ENCODE peak calls at places on chromosomes 7 and 10, in ten cellular contexts. One of them, this sample, is unnamed.

GRCh38 chr7:159098795-159099194 is 45.9 kb downstream of the VIPR2 start:
- DNase-seq in ovary: peak
- DNase-seq in Peyer's patch: no peak
- DNase-seq in body of pancreas: peak
- DNase-seq in A549: no peak
- DNase-seq in stomach: peak
- DNase-seq in heart left ventricle: no peak
- DNase-seq in HCT116: no peak
- DNase-seq in HepG2: no peak
- DNase-seq in esophagus squamous epithelium: no peak
- DNase-seq in this sample: peak

GRCh38 chr10:67803588-67804394 is 34.2 kb downstream of the DNAJC12 start:
- DNase-seq in ovary: no peak
- DNase-seq in Peyer's patch: no peak
- DNase-seq in body of pancreas: peak
- DNase-seq in A549: peak
- DNase-seq in stomach: no peak
- DNase-seq in heart left ventricle: no peak
- DNase-seq in HCT116: no peak
- DNase-seq in HepG2: peak
- DNase-seq in esophagus squamous epithelium: no peak
- DNase-seq in this sample: no peak

GRCh38 chr10:77286851-77287250 is 350.8 kb downstream of the KCNMA1 start:
- DNase-seq in ovary: no peak
- DNase-seq in Peyer's patch: no peak
- DNase-seq in body of pancreas: no peak
- DNase-seq in A549: no peak
- DNase-seq in stomach: no peak
- DNase-seq in heart left ventricle: no peak
- DNase-seq in HCT116: no peak
- DNase-seq in HepG2: no peak
- DNase-seq in esophagus squamous epithelium: no peak
- DNase-seq in this sample: no peak

GRCh38 chr7:145543245-145543644 is 573.4 kb upstream of the CNTNAP2 start:
- DNase-seq in ovary: no peak
- DNase-seq in Peyer's patch: no peak
- DNase-seq in body of pancreas: no peak
- DNase-seq in A549: no peak
- DNase-seq in stomach: no peak
- DNase-seq in heart left ventricle: no peak
- DNase-seq in HCT116: no peak
- DNase-seq in HepG2: no peak
- DNase-seq in esophagus squamous epithelium: no peak
- DNase-seq in this sample: no peak

GRCh38 chr10:101767966-101768790 is 7.7 kb downstream of the FGF8 start:
- DNase-seq in ovary: no peak
- DNase-seq in Peyer's patch: no peak
- DNase-seq in body of pancreas: no peak
- DNase-seq in A549: no peak
- DNase-seq in stomach: no peak
- DNase-seq in heart left ventricle: no peak
- DNase-seq in HCT116: no peak
- DNase-seq in HepG2: no peak
- DNase-seq in esophagus squamous epithelium: no peak
- DNase-seq in this sample: no peak

GRCh38 chr7:105766421-105767191 is 109.8 kb downstream of the ATXN7L1 start:
- DNase-seq in ovary: no peak
- DNase-seq in Peyer's patch: no peak
- DNase-seq in body of pancreas: no peak
- DNase-seq in A549: no peak
- DNase-seq in stomach: no peak
- DNase-seq in heart left ventricle: no peak
- DNase-seq in HCT116: no peak
- DNase-seq in HepG2: no peak
- DNase-seq in esophagus squamous epithelium: no peak
- DNase-seq in this sample: no peak

GRCh38 chr10:102643346-102644065 is 773 bp upstream of the TRIM8 start:
- DNase-seq in ovary: peak
- DNase-seq in Peyer's patch: peak
- DNase-seq in body of pancreas: peak
- DNase-seq in A549: peak
- DNase-seq in stomach: peak
- DNase-seq in heart left ventricle: peak
- DNase-seq in HCT116: peak
- DNase-seq in HepG2: peak
- DNase-seq in esophagus squamous epithelium: no peak
- DNase-seq in this sample: peak

GRCh38 chr7:25308898-25309521 is 80.7 kb upstream of the NPVF start:
- DNase-seq in ovary: no peak
- DNase-seq in Peyer's patch: no peak
- DNase-seq in body of pancreas: no peak
- DNase-seq in A549: no peak
- DNase-seq in stomach: no peak
- DNase-seq in heart left ventricle: no peak
- DNase-seq in HCT116: no peak
- DNase-seq in HepG2: no peak
- DNase-seq in esophagus squamous epithelium: no peak
- DNase-seq in this sample: no peak

DNA sequence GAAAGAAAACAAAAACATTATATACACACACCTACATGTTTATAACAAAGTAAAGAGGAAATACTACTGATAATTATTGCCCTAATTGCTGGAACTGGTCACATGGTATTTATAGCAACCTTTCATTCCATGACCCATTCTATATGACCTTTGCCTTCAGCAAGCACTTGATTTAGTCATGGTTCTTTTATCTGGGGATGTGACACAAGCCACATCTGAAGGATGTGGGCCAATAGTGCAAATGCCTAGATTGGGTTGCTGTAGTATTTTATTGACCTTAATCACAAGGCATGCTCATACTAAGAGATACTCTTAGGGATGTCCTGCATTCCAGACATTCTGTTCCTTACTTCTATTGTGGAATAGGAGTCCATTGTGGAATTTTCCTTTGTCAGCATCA is 723.5 kb upstream of the POM121L12 start:
- DNase-seq in ovary: no peak
- DNase-seq in Peyer's patch: no peak
- DNase-seq in body of pancreas: no peak
- DNase-seq in A549: no peak
- DNase-seq in stomach: no peak
- DNase-seq in heart left ventricle: no peak
- DNase-seq in HCT116: no peak
- DNase-seq in HepG2: no peak
- DNase-seq in esophagus squamous epithelium: no peak
- DNase-seq in this sample: no peak
- H3K27ac ChIP-seq in ovary: no peak
- H3K27ac ChIP-seq in Peyer's patch: no peak
- H3K27ac ChIP-seq in body of pancreas: no peak
- H3K27ac ChIP-seq in A549: no peak
- H3K27ac ChIP-seq in stomach: no peak
- H3K27ac ChIP-seq in heart left ventricle: no peak
- H3K27ac ChIP-seq in HCT116: no peak
- H3K27ac ChIP-seq in HepG2: no peak
- H3K27ac ChIP-seq in esophagus squamous epithelium: no peak
- H3K27ac ChIP-seq in this sample: no peak

DNA sequence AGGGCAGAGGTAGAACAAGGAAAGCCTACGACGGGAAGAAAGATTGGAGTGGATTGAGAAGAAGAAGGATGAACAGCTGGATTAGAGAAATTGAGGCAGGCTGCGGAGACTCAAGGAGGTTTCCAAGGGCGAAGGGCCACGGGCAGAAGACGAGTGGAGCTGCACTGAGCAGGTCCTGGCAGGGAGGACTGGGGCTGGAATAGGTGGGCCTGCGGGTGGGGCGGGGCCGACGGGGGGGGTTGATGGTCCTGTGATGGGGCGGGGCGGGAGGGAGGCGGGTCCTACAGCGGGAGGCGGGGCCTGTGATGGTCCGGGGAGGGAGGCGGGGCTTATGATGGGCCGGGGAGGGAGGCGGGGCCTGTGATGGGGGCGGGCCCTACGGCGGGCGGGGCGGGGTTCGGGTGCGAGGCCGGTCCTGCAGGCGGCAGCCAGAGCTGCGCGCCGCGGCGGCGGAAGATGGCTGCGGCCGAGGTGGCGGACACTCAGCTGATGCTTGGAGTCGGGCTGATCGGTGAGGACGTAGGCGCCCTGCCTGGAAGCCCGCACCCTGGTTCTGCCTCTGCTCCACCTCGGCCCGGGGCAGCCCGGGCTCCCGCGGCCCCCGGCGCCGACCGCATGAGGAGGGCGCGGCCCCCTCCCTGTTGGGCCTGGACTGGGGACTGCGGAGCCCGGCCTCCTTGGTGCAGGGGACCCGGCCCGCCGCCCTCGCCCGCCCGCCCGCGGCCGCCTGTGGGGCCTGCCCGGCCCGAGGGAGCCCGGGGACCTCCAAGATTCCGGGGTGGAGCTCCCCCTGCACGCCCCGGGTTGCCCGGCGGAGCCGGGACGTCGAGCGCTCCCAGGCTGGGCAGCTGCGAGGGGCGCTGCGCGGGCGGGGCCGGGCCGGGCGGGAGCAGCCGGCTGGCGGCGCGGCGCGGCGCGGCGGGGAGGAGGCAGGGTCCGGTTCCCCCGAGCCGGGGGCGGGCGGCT is at the start of gene DENND10:
- DNase-seq in ovary: peak
- DNase-seq in Peyer's patch: peak
- DNase-seq in body of pancreas: peak
- DNase-seq in A549: peak
- DNase-seq in stomach: peak
- DNase-seq in heart left ventricle: peak
- DNase-seq in HCT116: peak
- DNase-seq in HepG2: no peak
- DNase-seq in esophagus squamous epithelium: peak
- DNase-seq in this sample: peak
- TF ChIP-seq POLR2A in ovary: peak
- TF ChIP-seq POLR2A in Peyer's patch: peak
- TF ChIP-seq POLR2A in body of pancreas: peak
- TF ChIP-seq POLR2A in A549: peak
- TF ChIP-seq POLR2A in stomach: no peak
- TF ChIP-seq POLR2A in heart left ventricle: peak
- TF ChIP-seq POLR2A in HCT116: peak
- TF ChIP-seq POLR2A in HepG2: peak
- TF ChIP-seq POLR2A in esophagus squamous epithelium: no peak
- TF ChIP-seq POLR2A in this sample: no peak

DNA sequence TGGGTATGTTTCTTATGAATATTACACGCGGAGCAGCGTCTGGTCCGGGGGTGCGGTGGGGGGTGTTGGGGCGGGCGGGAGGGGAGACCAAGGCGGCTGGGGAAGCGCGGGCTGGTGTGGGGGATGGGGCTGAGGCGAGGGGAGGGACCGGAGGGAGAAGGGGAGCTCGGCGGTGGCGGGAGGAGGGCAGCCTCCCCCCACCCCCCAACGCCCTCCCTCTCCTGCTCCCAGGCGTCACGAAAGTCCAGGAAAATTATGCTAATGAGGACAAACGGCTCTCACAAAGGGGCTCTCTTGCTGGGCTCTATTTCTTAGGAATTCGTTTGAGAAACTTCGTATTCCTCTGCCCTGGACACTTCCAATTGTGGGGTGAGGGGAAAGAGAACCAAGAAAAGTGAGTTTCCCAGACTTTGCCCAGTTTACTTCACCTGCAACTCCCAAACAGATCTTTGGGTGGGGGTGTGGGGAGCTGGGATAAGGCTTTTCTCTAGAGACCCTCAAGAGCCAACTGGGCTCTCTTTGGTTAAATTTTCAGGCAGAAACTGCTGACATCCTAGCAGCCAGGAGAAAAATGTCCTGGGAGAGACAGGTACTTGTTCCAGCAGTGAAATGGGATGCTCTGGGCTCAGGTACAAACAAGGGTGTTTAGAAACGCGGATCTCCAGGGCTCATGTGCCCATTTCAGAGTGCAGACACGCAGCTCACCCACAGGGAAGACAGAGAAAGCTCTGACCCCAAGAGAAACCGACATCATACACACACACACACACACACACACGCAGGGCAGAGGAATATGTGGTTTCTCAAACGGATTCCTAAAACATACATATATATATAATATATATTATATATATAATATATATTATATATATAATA is 11.7 kb upstream of the HOXA2 start:
- DNase-seq in ovary: peak
- DNase-seq in Peyer's patch: no peak
- DNase-seq in body of pancreas: no peak
- DNase-seq in A549: peak
- DNase-seq in stomach: no peak
- DNase-seq in heart left ventricle: no peak
- DNase-seq in HCT116: no peak
- DNase-seq in HepG2: no peak
- DNase-seq in esophagus squamous epithelium: no peak
- DNase-seq in this sample: no peak
- H3K27ac ChIP-seq in ovary: peak
- H3K27ac ChIP-seq in Peyer's patch: peak
- H3K27ac ChIP-seq in body of pancreas: peak
- H3K27ac ChIP-seq in A549: peak
- H3K27ac ChIP-seq in stomach: peak
- H3K27ac ChIP-seq in heart left ventricle: peak
- H3K27ac ChIP-seq in HCT116: peak
- H3K27ac ChIP-seq in HepG2: no peak
- H3K27ac ChIP-seq in esophagus squamous epithelium: peak
- H3K27ac ChIP-seq in this sample: peak

GRCh38 chr7:36029311-36029710 is 123.7 kb upstream of the EEPD1 start:
- DNase-seq in ovary: no peak
- DNase-seq in Peyer's patch: no peak
- DNase-seq in body of pancreas: no peak
- DNase-seq in A549: no peak
- DNase-seq in stomach: no peak
- DNase-seq in heart left ventricle: no peak
- DNase-seq in HCT116: no peak
- DNase-seq in HepG2: no peak
- DNase-seq in esophagus squamous epithelium: no peak
- DNase-seq in this sample: no peak

GRCh38 chr7:36032362-36032818 is 120.7 kb upstream of the EEPD1 start:
- DNase-seq in ovary: no peak
- DNase-seq in Peyer's patch: no peak
- DNase-seq in body of pancreas: no peak
- DNase-seq in A549: peak
- DNase-seq in stomach: no peak
- DNase-seq in heart left ventricle: no peak
- DNase-seq in HCT116: no peak
- DNase-seq in HepG2: no peak
- DNase-seq in esophagus squamous epithelium: no peak
- DNase-seq in this sample: peak

GRCh38 chr7:36034020-36034419 is 119.0 kb upstream of the EEPD1 start:
- DNase-seq in ovary: no peak
- DNase-seq in Peyer's patch: no peak
- DNase-seq in body of pancreas: no peak
- DNase-seq in A549: peak
- DNase-seq in stomach: no peak
- DNase-seq in heart left ventricle: no peak
- DNase-seq in HCT116: no peak
- DNase-seq in HepG2: no peak
- DNase-seq in esophagus squamous epithelium: no peak
- DNase-seq in this sample: no peak

DNA sequence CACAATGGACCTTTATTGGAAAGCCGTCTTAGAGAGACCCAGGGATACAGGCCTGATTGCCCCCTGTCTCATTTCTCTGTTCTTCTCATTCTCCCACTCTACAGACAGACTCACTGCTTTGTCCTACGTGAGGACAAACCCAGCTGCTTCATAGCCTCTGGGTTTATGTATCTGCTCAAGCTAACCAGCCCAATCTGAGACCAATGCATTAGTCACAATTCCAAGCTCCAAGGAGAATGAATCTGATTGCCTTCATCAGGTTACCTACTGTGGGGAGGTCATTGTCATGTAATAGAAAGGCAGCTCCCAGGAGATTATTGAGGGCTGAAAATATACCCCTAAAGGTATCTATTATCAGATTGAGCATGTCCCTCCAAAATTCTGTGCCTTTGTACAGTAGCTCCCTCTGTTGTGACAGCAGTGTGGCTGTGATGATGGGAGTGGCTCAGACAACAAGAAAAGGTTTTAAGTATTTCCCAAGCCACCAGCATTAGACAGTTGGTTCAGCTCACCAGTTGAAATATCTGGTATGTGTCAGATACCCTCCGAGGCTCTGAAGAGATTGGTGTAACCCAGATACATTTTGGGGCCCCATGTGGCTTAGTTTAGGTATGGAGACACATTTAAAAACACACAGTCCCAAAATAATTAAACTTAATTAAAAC is 123.1 kb upstream of the EEPD1 start:
- DNase-seq in ovary: no peak
- DNase-seq in Peyer's patch: no peak
- DNase-seq in body of pancreas: no peak
- DNase-seq in A549: no peak
- DNase-seq in stomach: no peak
- DNase-seq in heart left ventricle: no peak
- DNase-seq in HCT116: no peak
- DNase-seq in HepG2: no peak
- DNase-seq in esophagus squamous epithelium: no peak
- DNase-seq in this sample: no peak
- TF ChIP-seq POLR2A in ovary: no peak
- TF ChIP-seq POLR2A in Peyer's patch: no peak
- TF ChIP-seq POLR2A in body of pancreas: no peak
- TF ChIP-seq POLR2A in A549: no peak
- TF ChIP-seq POLR2A in stomach: no peak
- TF ChIP-seq POLR2A in heart left ventricle: no peak
- TF ChIP-seq POLR2A in HCT116: no peak
- TF ChIP-seq POLR2A in HepG2: no peak
- TF ChIP-seq POLR2A in esophagus squamous epithelium: no peak
- TF ChIP-seq POLR2A in this sample: no peak

This sample was measured in breast epithelium.